ENCODE peak calls at places on chromosomes 5 and 9, in six cellular contexts. H is HCT116, F is GM12878, J is HepG2, Y is K562, L is SK-N-SH. O is an unnamed sample.

GRCh38 chr5:180784497-180785097 is 18.0 kb downstream of the MGAT1 start:
- DNase-seq in F (no peak), J (peak; percentile 70), L (peak; percentile 75), H (peak; percentile 68), Y (peak; percentile 70), O (peak; percentile 84)

GRCh38 chr9:96450613-96451544 is 910 bp downstream of the HABP4 start:
- DNase-seq in H (no peak), J (peak; percentile 25), F (no peak), Y (no peak), L (peak; percentile 77), O (peak; percentile 49)

GRCh38 chr9:137316012-137316981 is 14.2 kb upstream of the NRARP start:
- DNase-seq in L (peak; percentile 94), F (no peak), J (no peak), H (no peak), Y (peak; percentile 94), O (peak; percentile 97)

GRCh38 chr9:87663556-87663955 is 62.4 kb upstream of the CTSL start:
- DNase-seq in H (no peak), Y (no peak), L (no peak), F (no peak), J (no peak), O (no peak)

GRCh38 chr9:107674252-107674936 is 184.8 kb upstream of the KLF4 start:
- DNase-seq in F (no peak), H (no peak), J (no peak), L (no peak), Y (no peak), O (no peak)

GRCh38 chr5:35854248-35854647 is 2.4 kb upstream of the IL7R start:
- DNase-seq in H (no peak), J (no peak), L (no peak), F (no peak), Y (no peak), O (no peak)

GRCh38 chr5:87129051-87129450 is 138.6 kb upstream of the RASA1 start:
- DNase-seq in J (no peak), L (no peak), H (no peak), Y (no peak), F (no peak), O (no peak)

GRCh38 chr5:173454764-173455598 is 126.8 kb upstream of the STC2 start:
- DNase-seq in Y (peak; percentile 79), L (no peak), J (peak; percentile 62), F (no peak), H (peak; percentile 95), O (no peak)

GRCh38 chr9:88973281-88974045 is 17.8 kb upstream of the S1PR3 start:
- DNase-seq in H (no peak), F (no peak), J (no peak), L (peak; percentile 57), Y (no peak), O (no peak)

GRCh38 chr9:104794070-104794469 is 30.1 kb downstream of the NIPSNAP3B start:
- DNase-seq in F (no peak), L (no peak), J (no peak), H (no peak), Y (no peak), O (no peak)

GRCh38 chr9:37390759-37391158 is 31.7 kb upstream of the GRHPR start:
- DNase-seq in F (peak; percentile 89), L (no peak), J (peak; percentile 30), H (peak; percentile 26), Y (peak; percentile 71), O (no peak)

GRCh38 chr5:132294728-132295504 is 722 bp downstream of the SLC22A4 start:
- DNase-seq in F (no peak), J (no peak), Y (peak; percentile 78), L (no peak), H (peak; percentile 27), O (no peak)

GRCh38 chr9:75001719-75002421 is 26.2 kb downstream of the CARNMT1 start:
- DNase-seq in J (peak; percentile 99), H (peak; percentile 74), F (peak; percentile 36), Y (peak; percentile 29), L (peak; percentile 44), O (peak; percentile 36)

GRCh38 chr9:2411459-2412215 is 209.9 kb upstream of the VLDLR start:
- DNase-seq in F (no peak), J (no peak), L (no peak), H (no peak), Y (no peak), O (peak; percentile 74)

GRCh38 chr5:124065508-124065907 is 553.5 kb downstream of the CSNK1G3 start:
- DNase-seq in F (no peak), J (no peak), Y (no peak), L (no peak), H (no peak), O (no peak)

GRCh38 chr9:110655723-110656641 is 12.6 kb upstream of the MUSK start:
- DNase-seq in H (no peak), L (no peak), Y (no peak), J (no peak), F (no peak), O (no peak)

GRCh38 chr9:34686231-34686630 is 4.8 kb downstream of the CCL19 start:
- DNase-seq in J (no peak), L (no peak), Y (no peak), H (no peak), F (no peak), O (no peak)

GRCh38 chr5:62068554-62068953 is 237.5 kb upstream of the KIF2A start:
- DNase-seq in F (no peak), H (no peak), Y (no peak), J (no peak), L (no peak), O (no peak)

GRCh38 chr5:158699336-158699735 is 400.4 kb downstream of the EBF1 start:
- DNase-seq in J (no peak), F (no peak), L (no peak), Y (no peak), H (no peak), O (no peak)

GRCh38 chr5:30112842-30113241 is 1080.6 kb upstream of the CDH6 start:
- DNase-seq in L (no peak), F (no peak), J (no peak), Y (no peak), H (no peak), O (no peak)

GRCh38 chr5:150112211-150113046 is 26.1 kb upstream of the CSF1R start:
- DNase-seq in H (no peak), J (no peak), L (peak; percentile 39), Y (peak; percentile 7), F (no peak), O (no peak)

GRCh38 chr5:123865641-123866040 is 353.7 kb downstream of the CSNK1G3 start:
- DNase-seq in J (no peak), F (no peak), H (no peak), Y (no peak), L (no peak), O (no peak)

GRCh38 chr9:77751341-77752091 is 103.4 kb upstream of the GNA14 start:
- DNase-seq in H (peak; percentile 12), F (no peak), L (peak; percentile 72), Y (peak; percentile 8), J (peak; percentile 35), O (peak; percentile 55)
- TF ChIP-seq JUND in H (no peak), F (no peak), L (no peak), Y (no peak), J (no peak), O (no peak)

GRCh38 chr9:69936427-69936826 is 107.2 kb upstream of the MAMDC2 start:
- DNase-seq in J (no peak), H (no peak), L (no peak), Y (no peak), F (no peak), O (peak; percentile 2)
- TF ChIP-seq JUND in J (no peak), H (no peak), L (no peak), Y (peak; percentile 65), F (no peak), O (no peak)

DNA sequence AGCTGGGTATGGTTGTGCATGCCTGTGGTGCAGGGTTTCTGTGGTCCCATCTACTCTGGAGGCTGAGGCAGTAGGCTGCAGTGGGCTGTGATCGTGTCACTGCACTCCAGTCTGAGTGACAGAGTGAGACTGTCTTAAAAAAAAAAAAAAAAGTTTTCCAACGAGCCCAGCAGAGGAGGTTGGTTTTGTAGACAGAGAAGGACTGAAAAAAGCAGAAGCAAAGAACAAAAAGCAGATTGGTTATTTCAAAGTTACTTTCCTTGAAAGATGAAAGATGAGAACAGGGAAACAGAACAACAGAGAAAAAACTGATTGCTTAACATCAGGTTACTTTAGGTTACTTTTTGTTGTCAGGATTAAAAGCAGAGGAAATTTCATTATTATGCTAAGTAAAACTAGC is 78.0 kb downstream of the ANKRD55 start:
- DNase-seq in J (no peak), F (no peak), L (no peak), Y (no peak), H (no peak), O (no peak)
- TF ChIP-seq JUND in J (no peak), F (no peak), L (no peak), Y (no peak), H (no peak), O (no peak)

GRCh38 chr5:5323551-5323950 is 98.9 kb upstream of the ICE1 start:
- DNase-seq in Y (no peak), J (no peak), L (no peak), F (no peak), H (no peak), O (no peak)

GRCh38 chr5:5327126-5327525 is 95.4 kb upstream of the ICE1 start:
- DNase-seq in L (no peak), H (no peak), F (no peak), Y (no peak), J (no peak), O (no peak)

GRCh38 chr5:5321137-5321536 is 101.3 kb upstream of the ICE1 start:
- DNase-seq in F (no peak), Y (no peak), H (no peak), L (no peak), J (no peak), O (no peak)

GRCh38 chr5:5330723-5331530 is 91.5 kb upstream of the ICE1 start:
- DNase-seq in H (no peak), L (no peak), F (no peak), J (no peak), Y (no peak), O (no peak)

GRCh38 chr5:5326126-5326758 is 96.2 kb upstream of the ICE1 start:
- DNase-seq in L (no peak), Y (no peak), F (no peak), J (no peak), H (no peak), O (no peak)
- TF ChIP-seq JUND in L (no peak), Y (no peak), F (no peak), J (no peak), H (no peak), O (no peak)